ENCODE peak calls at places on chromosomes 4 and X, in four cellular contexts. A is HepG2, D is Karpas-422, J is neural progenitor cell. T is an unnamed sample.

GRCh38 chr4:158871050-158871724 is 102.4 kb downstream of the FNIP2 start:
- DNase-seq in A (no peak), D (no peak), J (no peak), T (no peak)

GRCh38 chr4:147233-147632 is 22.9 kb downstream of the ZNF718 start:
- DNase-seq in A (no peak), D (no peak), J (no peak), T (no peak)

GRCh38 chr4:72418458-72418857 is 150.6 kb downstream of the ADAMTS3 start:
- DNase-seq in A (no peak), D (no peak), J (no peak), T (peak; percentile 51)

GRCh38 chrX:20829665-20830481 is 544.3 kb upstream of the CNKSR2 start:
- DNase-seq in A (no peak), D (no peak), J (no peak), T (peak; percentile 18)

GRCh38 chrX:14409341-14409740 is 120.0 kb upstream of the GLRA2 start:
- DNase-seq in A (peak; percentile 40), D (no peak), J (no peak), T (no peak)

GRCh38 chr4:85995361-85995760 is 364.5 kb downstream of the MAPK10 start:
- DNase-seq in A (no peak), D (no peak), J (no peak), T (no peak)

GRCh38 chr4:3010998-3011397 is 47.6 kb downstream of the GRK4 start:
- DNase-seq in A (no peak), D (no peak), J (no peak), T (peak; percentile 84)

GRCh38 chrX:53481093-53481492 is 46.9 kb upstream of the HSD17B10 start:
- DNase-seq in A (no peak), D (peak; percentile 66), J (peak; percentile 19), T (no peak)

GRCh38 chr4:105389167-105389566 is 84.7 kb downstream of the PPA2 start:
- DNase-seq in A (no peak), D (no peak), J (no peak), T (no peak)

GRCh38 chrX:101677028-101677427 is 17.4 kb upstream of the ARMCX2 start:
- DNase-seq in A (no peak), D (no peak), J (no peak), T (no peak)

GRCh38 chrX:124217289-124218251 is 114.9 kb upstream of the TEX13D start:
- DNase-seq in A (peak; percentile 66), D (no peak), J (peak; percentile 67), T (peak; percentile 11)

GRCh38 chr4:6267573-6267972 is 2.1 kb upstream of the WFS1 start:
- DNase-seq in A (peak; percentile 45), D (peak; percentile 55), J (no peak), T (peak; percentile 26)

GRCh38 chr4:82429728-82430192 is 502 bp downstream of the HNRNPDL start:
- DNase-seq in A (no peak), D (no peak), J (peak; percentile 89), T (no peak)

GRCh38 chrX:136747003-136747986 is 33.4 kb downstream of the ARHGEF6 start:
- DNase-seq in A (no peak), D (no peak), J (no peak), T (no peak)

GRCh38 chr4:143701365-143701764 is 890 bp upstream of the FREM3 start:
- DNase-seq in A (no peak), D (no peak), J (no peak), T (no peak)

GRCh38 chrX:110669572-110669971 is 126.0 kb downstream of the CHRDL1 start:
- DNase-seq in A (no peak), D (no peak), J (no peak), T (no peak)

GRCh38 chr4:41409095-41409494 is 128.9 kb upstream of the LIMCH1 start:
- DNase-seq in A (no peak), D (no peak), J (no peak), T (no peak)

GRCh38 chrX:13043938-13044337 is 482 bp downstream of the FAM9C start:
- DNase-seq in A (no peak), D (no peak), J (no peak), T (no peak)

GRCh38 chr4:153083447-153083921 is 120.8 kb upstream of the TRIM2 start:
- DNase-seq in A (peak; percentile 72), D (peak; percentile 91), J (peak; percentile 90), T (peak; percentile 90)

GRCh38 chrX:3299626-3300025 is 46.8 kb downstream of the MXRA5 start:
- DNase-seq in A (no peak), D (no peak), J (no peak), T (no peak)

GRCh38 chr4:177404980-177405379 is 37.3 kb downstream of the AGA start:
- DNase-seq in A (no peak), D (no peak), J (no peak), T (no peak)

GRCh38 chr4:82905205-82905604 is 4.7 kb downstream of the THAP9 start:
- DNase-seq in A (no peak), D (no peak), J (no peak), T (peak; percentile 76)

GRCh38 chrX:23926015-23926414 is 18.2 kb downstream of the CXorf58 start:
- DNase-seq in A (no peak), D (no peak), J (no peak), T (no peak)

GRCh38 chr4:53196872-53197759 is 168.7 kb downstream of the SCFD2 start:
- DNase-seq in A (peak; percentile 65), D (peak; percentile 90), J (peak; percentile 75), T (no peak)

GRCh38 chr4:13445841-13446790 is 38.0 kb downstream of the RAB28 start:
- DNase-seq in A (no peak), D (no peak), J (peak; percentile 82), T (no peak)

GRCh38 chr4:182749768-182750167 is 167.4 kb downstream of the DCTD start:
- DNase-seq in A (no peak), D (no peak), J (no peak), T (no peak)

GRCh38 chr4:156723951-156724668 is 247.5 kb downstream of the PDGFC start:
- DNase-seq in A (peak; percentile 9), D (no peak), J (no peak), T (peak; percentile 15)

DNA sequence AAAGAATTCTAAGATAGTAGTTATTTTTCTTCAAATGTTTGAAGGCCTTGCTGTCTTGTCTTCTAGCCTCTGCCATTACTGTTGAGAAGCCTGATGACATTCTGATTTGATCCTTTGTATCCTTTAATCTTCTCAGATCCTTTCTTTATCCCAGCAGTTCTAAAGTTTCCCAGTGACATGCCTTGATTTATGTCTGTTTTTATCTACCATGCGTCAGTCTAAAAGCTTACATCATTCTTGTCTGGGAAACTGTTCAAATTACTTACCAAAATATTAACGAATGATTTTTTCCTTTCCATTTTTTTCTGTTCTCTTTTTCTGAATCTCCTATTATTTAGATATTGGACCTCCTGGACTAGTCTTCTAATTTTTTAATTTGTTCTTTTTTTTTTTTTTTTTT is 78.3 kb upstream of the HELT start:
- DNase-seq in A (no peak), D (no peak), J (no peak), T (no peak)
- H2AFZ ChIP-seq in A (no peak overlapping the region), D (no peak overlapping the region), J (no peak overlapping the region), T (no peak overlapping the region)

DNA sequence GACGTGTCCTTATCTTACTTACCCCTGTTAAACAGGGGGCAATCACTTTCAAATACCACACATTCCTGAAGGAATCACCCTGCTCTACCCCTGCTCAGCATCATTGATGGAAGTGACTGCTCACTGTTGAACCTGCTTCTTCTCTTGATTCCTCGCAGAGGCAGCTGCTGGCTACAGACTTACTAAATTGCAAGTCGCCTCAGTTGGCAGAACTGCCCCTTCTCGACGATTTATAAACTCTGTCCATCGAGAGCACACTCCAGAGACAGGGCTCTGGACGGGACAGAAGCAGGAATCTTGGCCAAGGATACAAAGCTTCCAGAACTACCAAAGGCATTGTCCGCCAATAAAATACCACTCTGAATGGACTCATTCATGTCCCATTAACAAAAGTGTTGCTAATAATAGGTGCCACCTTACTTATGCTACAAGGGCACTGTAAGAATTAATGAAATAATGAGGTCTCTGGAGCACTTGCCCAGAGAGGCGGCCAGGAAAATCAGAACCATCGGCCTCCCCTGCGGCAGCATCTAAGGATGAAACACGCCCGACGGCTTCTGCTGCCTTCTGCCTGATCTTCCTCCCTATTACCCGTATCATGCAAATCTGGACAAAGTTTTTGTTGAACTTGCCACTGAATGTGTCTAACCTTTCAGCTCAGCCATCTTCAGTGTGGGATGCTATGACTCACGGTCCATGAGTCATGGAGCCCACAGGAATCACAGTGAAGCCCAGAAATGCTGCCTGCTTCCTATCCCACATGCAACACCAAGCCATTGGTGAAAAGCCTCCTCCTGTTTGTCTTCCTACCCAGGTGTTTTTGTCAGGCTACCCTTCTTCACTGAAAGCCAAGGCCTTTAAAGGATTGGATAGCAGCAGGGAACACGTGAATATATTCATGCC is 164.9 kb downstream of the MAML3 start:
- DNase-seq in A (peak; percentile 16), D (peak; percentile 63), J (peak; percentile 34), T (peak; percentile 93)
- H2AFZ ChIP-seq in A (no peak overlapping the region), D (no peak overlapping the region), J (no peak overlapping the region), T (peak overlapping the region; percentile 47)

GRCh38 chr4:123352240-123352945 is 44.2 kb upstream of the SPRY1 start:
- DNase-seq in A (no peak), D (no peak), J (no peak), T (no peak)
- H2AFZ ChIP-seq in A (no peak overlapping the region), D (no peak overlapping the region), J (no peak overlapping the region), T (peak overlapping the region; percentile 50)

GRCh38 chr4:18880850-18881249 is 859.3 kb upstream of the LCORL start:
- DNase-seq in A (no peak), D (no peak), J (no peak), T (no peak)

DNA sequence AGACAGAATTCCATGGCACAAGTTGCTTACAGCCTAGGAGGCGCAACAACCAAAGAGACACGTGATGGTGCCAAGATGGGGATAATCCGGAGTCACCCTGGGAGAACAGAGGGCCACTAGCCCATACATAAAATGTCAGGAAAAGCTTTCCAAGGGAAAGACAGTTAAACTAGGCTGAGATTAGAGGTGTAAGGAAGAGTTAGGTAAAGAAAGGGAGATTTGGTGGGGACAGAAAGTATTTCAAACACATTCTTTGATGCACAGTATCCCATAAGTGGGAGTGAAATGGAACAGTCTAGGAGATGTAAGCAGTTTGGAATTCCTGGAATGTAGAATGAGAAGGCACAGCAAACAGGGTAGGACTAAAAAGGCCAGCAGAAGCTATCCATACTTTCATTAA is 860.9 kb upstream of the LCORL start:
- DNase-seq in A (peak; percentile 1), D (no peak), J (peak; percentile 3), T (no peak)
- H2AFZ ChIP-seq in A (no peak overlapping the region), D (no peak overlapping the region), J (no peak overlapping the region), T (peak overlapping the region; percentile 10)

DNA sequence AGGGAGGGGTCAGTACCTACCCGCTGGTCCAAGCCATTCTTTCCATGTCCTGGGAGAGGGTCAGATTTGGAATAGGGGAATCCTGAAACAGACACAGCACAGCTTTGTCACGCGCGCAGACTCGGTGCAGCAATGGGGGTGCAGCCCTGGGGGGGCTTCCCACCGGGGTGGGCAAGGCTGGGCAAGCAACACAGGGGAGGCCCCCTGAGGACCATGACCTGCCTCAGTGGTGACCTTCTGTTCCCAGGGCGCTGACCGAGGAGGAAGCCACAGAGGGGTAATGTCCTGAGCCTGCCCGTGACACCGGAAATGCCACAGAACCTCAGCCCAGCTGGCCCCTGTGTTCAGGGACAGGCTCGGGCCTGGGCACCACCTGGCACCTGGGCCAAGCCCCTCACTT is 53.2 kb upstream of the AFAP1 start:
- DNase-seq in A (no peak), D (no peak), J (no peak), T (peak; percentile 76)
- H2AFZ ChIP-seq in A (no peak overlapping the region), D (no peak overlapping the region), J (no peak overlapping the region), T (no peak overlapping the region)